ENCODE peak calls at places on chromosomes 1 and 21, in four cellular contexts. A is MM.1S, W is GM23338, Z is PC-3. Y is an unnamed sample.

GRCh38 chr1:33429846-33430750 is 797 bp downstream of the PHC2 start:
- DNase-seq in A (peak; percentile 7), W (peak; percentile 46), Z (peak; percentile 57), Y (no peak)

GRCh38 chr1:78334952-78335351 is 155.8 kb upstream of the PTGFR start:
- DNase-seq in Z (no peak), W (no peak), A (no peak), Y (no peak)

GRCh38 chr1:17588048-17588781 is 48.7 kb downstream of the ARHGEF10L start:
- DNase-seq in Z (no peak), A (no peak), W (peak; percentile 44), Y (no peak)

GRCh38 chr1:14347186-14347585 is 251.3 kb upstream of the KAZN start:
- DNase-seq in W (no peak), Z (no peak), A (no peak), Y (no peak)

GRCh38 chr1:230280906-230281413 is 145.2 kb downstream of the PGBD5 start:
- DNase-seq in Z (no peak), W (no peak), A (no peak), Y (no peak)

GRCh38 chr1:205312866-205313680 is 8.5 kb downstream of the NUAK2 start:
- DNase-seq in W (no peak), A (peak; percentile 42), Z (no peak), Y (no peak)

GRCh38 chr21:42377211-42377950 is 11.0 kb upstream of the TFF1 start:
- DNase-seq in Z (no peak), W (no peak), A (no peak), Y (no peak)

GRCh38 chr1:222644649-222645005 is 26.7 kb downstream of the MIA3 start:
- DNase-seq in Z (no peak), W (no peak), A (no peak), Y (no peak)

GRCh38 chr1:27591622-27592021 is 12.3 kb downstream of the AHDC1 start:
- DNase-seq in A (no peak), W (no peak), Z (no peak), Y (no peak)

GRCh38 chr1:202193614-202194327 is at the start of gene LGR6:
- DNase-seq in A (no peak), Z (no peak), W (peak; percentile 64), Y (no peak)

GRCh38 chr1:226685196-226685820 is 53.8 kb downstream of the ITPKB start:
- DNase-seq in Z (no peak), W (no peak), A (no peak), Y (no peak)

GRCh38 chr1:115649964-115650363 is 8.2 kb downstream of the VANGL1 start:
- DNase-seq in W (peak; percentile 65), Z (no peak), A (no peak), Y (no peak)

GRCh38 chr1:54378157-54378883 is 27.9 kb downstream of the SSBP3 start:
- DNase-seq in Z (no peak), A (no peak), W (peak; percentile 90), Y (peak; percentile 38)

GRCh38 chr1:220900842-220901241 is 21.6 kb downstream of the HLX start:
- DNase-seq in Z (no peak), A (no peak), W (no peak), Y (no peak)

GRCh38 chr1:84853743-84854721 is 39.0 kb downstream of the LPAR3 start:
- DNase-seq in A (peak; percentile 17), Z (peak; percentile 97), W (no peak), Y (peak; percentile 33)

GRCh38 chr1:95655321-95656020 is 421.5 kb downstream of the RWDD3 start:
- DNase-seq in Z (no peak), W (peak; percentile 3), A (no peak), Y (no peak)

GRCh38 chr1:235415008-235415904 is 48.0 kb downstream of the TBCE start:
- DNase-seq in A (peak; percentile 75), Z (peak; percentile 71), W (peak; percentile 87), Y (peak; percentile 77)

GRCh38 chr1:113391643-113392271 is 1.4 kb downstream of the MAGI3 start:
- DNase-seq in A (peak; percentile 46), W (no peak), Z (peak; percentile 62), Y (peak; percentile 10)

GRCh38 chr1:160774886-160775719 is 20.9 kb upstream of the LY9 start:
- DNase-seq in A (no peak), Z (peak; percentile 66), W (no peak), Y (no peak)

GRCh38 chr1:195591917-195592672 is 1016.1 kb downstream of the KCNT2 start:
- DNase-seq in Z (peak; percentile 85), W (no peak), A (no peak), Y (no peak)

GRCh38 chr1:202684716-202685115 is 25.5 kb downstream of the SYT2 start:
- DNase-seq in Z (no peak), A (no peak), W (no peak), Y (no peak)

DNA sequence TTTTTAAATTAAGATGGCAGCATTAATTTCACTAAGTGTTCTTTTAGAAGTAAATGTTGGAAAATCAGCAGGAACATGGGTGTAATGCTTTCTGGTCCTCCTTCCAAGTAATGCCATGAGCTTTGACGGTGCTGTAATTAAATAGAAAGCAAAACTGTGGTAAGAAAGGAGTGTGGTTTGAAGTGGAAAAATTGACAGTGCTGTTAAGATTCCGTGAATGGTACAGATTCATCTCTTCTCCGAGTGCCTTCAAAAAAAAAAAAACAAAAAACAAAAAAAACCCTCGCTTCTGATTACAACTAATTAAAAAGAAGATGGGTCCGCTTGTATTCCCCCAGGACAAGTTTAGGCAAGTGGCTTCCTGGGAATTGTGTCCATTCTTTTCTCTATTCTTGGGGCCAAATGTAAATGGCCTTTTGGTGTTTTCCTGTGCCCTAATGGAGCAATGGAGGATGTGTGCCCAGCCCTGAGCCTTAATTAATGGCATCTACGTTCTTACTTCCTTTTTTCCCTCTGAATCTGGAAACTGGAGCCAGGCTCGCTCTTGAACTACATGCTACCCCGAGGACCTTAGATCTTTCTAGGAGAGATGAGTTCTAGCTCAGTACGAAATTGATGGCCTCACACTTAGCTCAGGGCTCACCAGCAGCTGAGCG is 5.1 kb downstream of the LMO4 start:
- DNase-seq in W (no peak), A (peak; percentile 76), Z (no peak), Y (no peak)
- H3K27ac ChIP-seq in W (peak overlapping the region; percentile 86), A (peak overlapping the region; percentile 80), Z (no peak overlapping the region), Y (no peak overlapping the region)

DNA sequence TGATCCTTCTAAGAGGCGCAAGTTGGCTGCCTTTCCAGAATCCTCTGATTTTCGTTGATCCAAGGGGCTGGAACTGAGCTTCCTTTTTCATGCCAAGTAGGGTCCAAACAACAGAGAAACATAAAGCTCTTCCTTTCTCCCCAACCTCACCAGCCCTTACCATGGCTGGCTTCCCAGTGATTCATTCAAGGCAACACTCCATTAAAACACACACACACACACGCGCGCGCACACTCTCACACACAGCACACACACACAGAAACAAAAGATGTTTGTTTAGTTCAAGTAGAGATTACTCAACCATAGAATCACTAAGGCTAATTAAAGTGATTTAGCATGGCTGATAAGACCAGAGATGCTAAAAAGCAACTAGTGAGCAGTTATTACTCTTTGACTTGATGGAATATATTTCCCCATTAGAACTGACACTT is 13.0 kb upstream of the GUCA2A start:
- DNase-seq in W (no peak), A (no peak), Z (peak; percentile 62), Y (no peak)
- TF ChIP-seq EZH2phosphoT487 in W (no peak), A (no peak), Z (no peak), Y (no peak)

GRCh38 chr1:116806671-116807070 is 52.4 kb downstream of the CD2 start:
- DNase-seq in W (no peak), A (no peak), Z (no peak), Y (no peak)
- H2AFZ ChIP-seq in W (no peak overlapping the region), A (no peak overlapping the region), Z (no peak overlapping the region), Y (peak overlapping the region; percentile 43)

GRCh38 chr1:48048064-48048463 is 50.9 kb upstream of the TRABD2B start:
- DNase-seq in W (no peak), A (no peak), Z (no peak), Y (no peak)
- H3K27ac ChIP-seq in W (no peak overlapping the region), A (no peak overlapping the region), Z (no peak overlapping the region), Y (no peak overlapping the region)

DNA sequence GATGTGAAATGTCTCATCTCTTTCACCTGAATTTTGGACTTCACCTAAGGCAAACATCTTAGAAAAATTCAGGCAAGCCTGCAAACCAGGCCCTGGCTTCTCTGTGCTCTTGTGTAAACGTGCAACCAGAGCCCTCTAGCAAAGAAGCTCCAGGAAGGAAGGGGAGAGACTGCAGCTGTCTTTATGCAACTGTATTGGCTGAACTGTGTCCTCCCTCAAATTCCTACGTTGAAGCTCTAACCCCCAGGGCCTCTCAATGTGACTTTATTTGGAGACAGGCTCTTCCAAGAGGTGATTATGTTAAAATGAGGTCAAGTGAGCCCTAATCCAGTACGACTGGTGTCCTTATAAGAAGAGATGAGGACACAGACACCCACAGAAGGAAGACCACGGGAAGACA is 60.3 kb downstream of the SLC45A1 start:
- DNase-seq in A (no peak), W (no peak), Z (no peak), Y (no peak)
- TF ChIP-seq EZH2phosphoT487 in A (no peak), W (no peak), Z (no peak), Y (no peak)